ENCODE peak calls at places on chromosomes 4 and X, in five cellular contexts. X, J, Q, A and E are unnamed samples.

GRCh38 chr4:174120446-174121142 is 162.9 kb downstream of the FBXO8 start:
- DNase-seq in J (peak; percentile 65), Q (no peak), A (peak; percentile 61), X (peak; percentile 72), E (peak; percentile 27)

GRCh38 chr4:137688651-137689050 is 156.4 kb upstream of the PCDH18 start:
- DNase-seq in X (no peak), A (no peak), J (no peak), Q (no peak), E (no peak)

GRCh38 chr4:59553063-59553738 is 1646.9 kb upstream of the ADGRL3 start:
- DNase-seq in Q (no peak), J (no peak), X (no peak), A (peak; percentile 83), E (no peak)

GRCh38 chr4:181224826-181225225 is 1018.4 kb upstream of the TENM3 start:
- DNase-seq in A (no peak), Q (no peak), J (no peak), X (no peak), E (no peak)

GRCh38 chrX:12709047-12709446 is 82.2 kb upstream of the PRPS2 start:
- DNase-seq in X (no peak), A (no peak), J (no peak), Q (no peak), E (no peak)

GRCh38 chrX:68997911-68998310 is 167.3 kb downstream of the PJA1 start:
- DNase-seq in A (no peak), X (peak; percentile 83), Q (no peak), J (peak; percentile 75), E (peak; percentile 51)

GRCh38 chrX:112734250-112734649 is 54.5 kb upstream of the LHFPL1 start:
- DNase-seq in X (peak; percentile 14), J (peak; percentile 42), A (no peak), Q (no peak), E (no peak)

GRCh38 chr4:143399113-143399949 is 62.7 kb downstream of the GAB1 start:
- DNase-seq in J (no peak), A (peak; percentile 48), X (peak; percentile 21), Q (no peak), E (no peak)

GRCh38 chr4:170138580-170139194 is 48.9 kb upstream of the AADAT start:
- DNase-seq in X (peak; percentile 73), Q (no peak), A (peak; percentile 74), J (peak; percentile 77), E (peak; percentile 47)

GRCh38 chr4:56941403-56941802 is 33.7 kb downstream of the REST start:
- DNase-seq in X (no peak), J (no peak), Q (no peak), A (no peak), E (no peak)

GRCh38 chrX:66728818-66729271 is 90.0 kb upstream of the EDA2R start:
- DNase-seq in Q (no peak), A (peak; percentile 62), X (peak; percentile 59), J (peak; percentile 64), E (peak; percentile 27)

GRCh38 chr4:80107374-80107773 is 34.3 kb upstream of the ANTXR2 start:
- DNase-seq in J (no peak), A (no peak), X (no peak), Q (no peak), E (no peak)

GRCh38 chr4:99087887-99088484 is 602 bp downstream of the ADH5 start:
- DNase-seq in Q (peak; percentile 83), A (peak; percentile 21), X (peak; percentile 79), J (peak; percentile 92), E (peak; percentile 43)

GRCh38 chr4:130808492-130808891 is 1712.5 kb downstream of the C4orf33 start:
- DNase-seq in A (peak; percentile 61), J (no peak), X (no peak), Q (no peak), E (no peak)

GRCh38 chrX:108177321-108177990 is 85.9 kb downstream of the ATG4A start:
- DNase-seq in Q (no peak), A (no peak), X (no peak), J (no peak), E (no peak)

GRCh38 chrX:139058831-139059495 is 347.4 kb upstream of the FGF13 start:
- DNase-seq in J (no peak), X (no peak), Q (no peak), A (no peak), E (no peak)

GRCh38 chr4:140884431-140885058 is 128.4 kb upstream of the TBC1D9 start:
- DNase-seq in J (no peak), Q (no peak), X (peak; percentile 80), A (peak; percentile 78), E (peak; percentile 34)

GRCh38 chrX:48083212-48083611 is 11.8 kb upstream of the ZNF630 start:
- DNase-seq in A (peak; percentile 42), Q (no peak), X (peak; percentile 34), J (peak; percentile 58), E (peak; percentile 2)

GRCh38 chr4:59180161-59180560 is 2020.0 kb upstream of the ADGRL3 start:
- DNase-seq in J (no peak), A (no peak), Q (no peak), X (no peak), E (no peak)

GRCh38 chrX:100408643-100409315 is 1.3 kb downstream of the PCDH19 start:
- DNase-seq in X (no peak), J (no peak), Q (no peak), A (no peak), E (no peak)

GRCh38 chr4:15341733-15342300 is 86.0 kb upstream of the C1QTNF7 start:
- DNase-seq in A (no peak), X (no peak), Q (no peak), J (no peak), E (no peak)

GRCh38 chr4:148261861-148262260 is 180.4 kb downstream of the NR3C2 start:
- DNase-seq in J (no peak), A (no peak), X (peak; percentile 1), Q (no peak), E (no peak)

GRCh38 chr4:1683371-1683902 is 676 bp downstream of the FAM53A start:
- DNase-seq in J (no peak), Q (no peak), X (peak; percentile 88), A (peak; percentile 12), E (peak; percentile 69)

GRCh38 chr4:47372561-47372960 is 90.9 kb downstream of the COMMD8 start:
- DNase-seq in A (no peak), Q (no peak), X (peak; percentile 35), J (no peak), E (no peak)

GRCh38 chr4:177489847-177490246 is 47.6 kb upstream of the AGA start:
- DNase-seq in X (peak; percentile 85), J (no peak), A (no peak), Q (no peak), E (no peak)

GRCh38 chr4:5772528-5773270 is 61.7 kb downstream of the EVC start:
- DNase-seq in J (peak; percentile 41), X (no peak), Q (peak; percentile 41), A (no peak), E (no peak)

GRCh38 chrX:134733595-134733994 is 75.3 kb upstream of the PLAC1 start:
- DNase-seq in X (no peak), Q (no peak), J (no peak), A (no peak), E (no peak)

GRCh38 chr4:105140684-105141490 is 5.8 kb upstream of the TET2 start:
- DNase-seq in Q (no peak), X (no peak), A (peak; percentile 66), J (no peak), E (no peak)

DNA sequence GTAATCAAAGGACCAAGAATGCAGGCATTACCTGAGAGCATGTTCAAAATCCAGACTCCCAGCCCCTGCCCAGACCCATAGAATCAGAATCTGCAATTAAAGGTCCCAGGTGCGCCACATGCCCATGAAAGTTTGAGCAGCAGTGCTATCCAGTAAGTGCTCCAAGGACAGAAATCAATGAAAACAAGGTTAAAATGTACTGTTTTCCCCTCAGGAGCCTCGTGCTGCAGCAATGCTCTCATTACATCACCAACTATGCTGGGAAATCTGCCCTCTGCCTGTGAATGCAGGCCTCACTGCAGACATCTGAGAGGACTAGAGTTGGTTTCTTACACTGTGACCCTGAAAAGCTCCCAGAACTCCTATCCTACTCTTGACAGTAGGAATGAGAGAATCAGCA is 21.1 kb downstream of the ANXA5 start:
- DNase-seq in Q (no peak), J (no peak), A (no peak), X (peak; percentile 61), E (no peak)
- TF ChIP-seq CTCF in Q (no peak), J (no peak), A (no peak), X (peak; percentile 38), E (peak; percentile 56)

DNA sequence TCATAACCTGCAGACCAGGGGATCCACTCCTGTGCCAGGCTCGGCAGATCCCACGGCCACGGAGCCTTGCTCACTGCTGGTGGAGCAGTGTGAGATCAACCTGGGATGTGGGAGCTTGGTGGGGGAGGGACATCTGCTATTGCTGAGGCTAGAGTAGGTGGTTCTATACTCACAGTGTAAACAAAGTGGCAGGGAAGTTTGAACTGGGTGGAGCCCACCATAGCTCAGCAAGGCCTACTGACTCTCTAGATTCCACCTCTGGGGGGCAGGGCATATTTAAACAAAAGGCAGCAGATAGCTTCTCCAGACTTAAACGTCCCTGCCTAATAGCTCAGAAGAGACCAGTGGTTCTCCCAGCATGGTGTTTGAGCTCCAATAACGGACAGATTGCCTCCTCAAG is 54.7 kb upstream of the EPHA5 start:
- DNase-seq in X (no peak), A (no peak), Q (no peak), J (no peak), E (no peak)
- H3K4me3 ChIP-seq in X (no peak overlapping the region), A (no peak overlapping the region), Q (no peak overlapping the region), J (no peak overlapping the region), E (no peak overlapping the region)

GRCh38 chr4:101018836-101019235 is 328.5 kb downstream of the PPP3CA start:
- DNase-seq in Q (no peak), A (peak; percentile 88), J (no peak), X (no peak), E (no peak)
- H3K27ac ChIP-seq in Q (no peak overlapping the region), A (peak overlapping the region; percentile 92), J (no peak overlapping the region), X (no peak overlapping the region), E (no peak overlapping the region)

GRCh38 chr4:167232805-167233522 is 1.3 kb downstream of the SPOCK3 start:
- DNase-seq in Q (no peak), X (no peak), J (no peak), A (no peak), E (no peak)

GRCh38 chr4:167234388-167234881 is at the start of gene SPOCK3:
- DNase-seq in X (no peak), A (peak; percentile 26), J (no peak), Q (no peak), E (no peak)

GRCh38 chr4:167230744-167231143 is 3.5 kb downstream of the SPOCK3 start:
- DNase-seq in X (no peak), A (no peak), J (no peak), Q (no peak), E (no peak)

GRCh38 chr4:167238226-167238625 is 3.9 kb upstream of the SPOCK3 start:
- DNase-seq in J (no peak), A (no peak), X (no peak), Q (no peak), E (no peak)

DNA sequence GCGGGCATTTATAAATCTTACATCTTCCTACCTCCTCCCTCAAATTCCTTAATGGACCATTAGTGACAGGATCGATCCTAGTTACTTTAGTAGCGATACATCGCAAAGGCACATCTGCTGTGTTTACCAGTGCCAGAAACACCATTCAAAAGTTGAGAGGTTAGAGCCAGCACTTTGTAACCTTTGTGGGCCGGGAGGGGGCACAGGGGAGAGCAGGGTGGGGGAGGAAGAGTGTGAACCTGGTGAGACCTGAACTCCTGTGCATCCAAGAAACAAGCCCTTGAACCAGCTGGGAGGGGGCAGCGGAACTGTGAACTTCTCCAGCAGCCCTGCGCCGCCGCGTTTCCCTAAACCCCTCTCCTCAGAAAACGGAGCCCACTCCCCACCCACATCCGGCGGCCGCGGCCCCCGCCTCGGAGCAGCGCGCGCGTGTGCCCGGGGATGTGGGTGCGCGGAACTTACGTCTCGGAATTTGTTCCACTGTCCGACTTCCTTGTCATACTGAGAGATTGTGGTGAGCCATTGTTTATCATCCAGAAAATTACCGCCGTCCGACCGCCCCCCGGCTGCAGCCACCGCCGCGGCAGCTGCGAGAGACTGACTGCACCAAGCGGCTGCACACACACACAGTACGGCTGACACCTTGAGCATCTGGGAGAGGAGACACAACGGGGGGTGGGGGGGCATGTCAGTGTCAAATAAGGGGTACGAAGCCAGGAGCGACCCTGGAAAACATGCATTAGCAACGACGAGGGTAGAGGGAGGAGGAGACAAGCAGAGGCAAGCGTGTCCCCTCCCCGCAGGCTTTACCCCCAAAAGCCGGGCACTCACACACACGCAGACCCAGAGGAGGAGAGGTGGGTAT is 539 bp downstream of the SPOCK3 start:
- DNase-seq in J (no peak), X (no peak), A (no peak), Q (no peak), E (no peak)
- TF ChIP-seq CTCF in J (no peak), X (no peak), A (no peak), Q (no peak), E (no peak)